ENCODE peak calls at places on chromosomes 12 and 14, in nine cellular contexts. C is neural progenitor cell, W is HCT116, N is GM23248, L is DND-41, V is mammary epithelial cell, R is endothelial cell of umbilical vein, F is K562, H is GM23338. J is an unnamed sample.

GRCh38 chr12:52496590-52497071 is 3.6 kb upstream of the KRT6A start:
- DNase-seq in H (peak; percentile 55), W (peak; percentile 80), V (peak; percentile 94), F (no peak), N (peak; percentile 96), L (no peak), R (no peak), C (peak; percentile 60), J (no peak)

GRCh38 chr12:116881867-116882507 is 746 bp upstream of the HRK start:
- DNase-seq in N (no peak), H (peak; percentile 32), R (no peak), C (peak; percentile 25), W (no peak), F (no peak), L (no peak), V (no peak), J (no peak)

GRCh38 chr12:49019435-49020317 is 1.1 kb upstream of the PRKAG1 start:
- DNase-seq in W (no peak), R (peak; percentile 47), H (peak; percentile 78), N (peak; percentile 61), L (peak; percentile 72), F (peak; percentile 67), V (no peak), C (peak; percentile 38), J (peak; percentile 47)

GRCh38 chr12:12726543-12727093 is 9.4 kb downstream of the CDKN1B start:
- DNase-seq in W (no peak), F (peak; percentile 28), C (no peak), R (peak; percentile 82), N (peak; percentile 92), L (no peak), H (no peak), V (peak; percentile 60), J (no peak)

GRCh38 chr14:99237288-99237687 is 34.7 kb downstream of the BCL11B start:
- DNase-seq in R (no peak), F (no peak), N (no peak), C (no peak), W (no peak), H (no peak), L (no peak), V (no peak), J (no peak)

GRCh38 chr12:24599737-24600136 is 349.2 kb downstream of the BCAT1 start:
- DNase-seq in V (no peak), H (no peak), C (no peak), F (no peak), N (no peak), W (no peak), L (no peak), R (no peak), J (no peak)

GRCh38 chr14:73944432-73945158 is 5.3 kb downstream of the FAM161B start:
- DNase-seq in R (no peak), C (no peak), V (no peak), H (no peak), F (no peak), W (no peak), L (no peak), N (no peak), J (no peak)

GRCh38 chr12:15601210-15601800 is 187.9 kb downstream of the EPS8 start:
- DNase-seq in N (peak; percentile 92), V (peak; percentile 87), H (no peak), F (no peak), C (no peak), R (no peak), W (no peak), L (no peak), J (peak; percentile 13)

GRCh38 chr14:49424436-49425331 is 161.5 kb downstream of the RPS29 start:
- DNase-seq in H (no peak), W (no peak), V (peak; percentile 21), R (no peak), L (no peak), N (peak; percentile 7), F (no peak), C (no peak), J (no peak)

GRCh38 chr14:49417790-49418189 is 168.4 kb downstream of the RPS29 start:
- DNase-seq in W (no peak), R (no peak), N (no peak), F (no peak), L (no peak), H (peak; percentile 37), C (no peak), V (no peak), J (no peak)

GRCh38 chr14:49418789-49419188 is 167.4 kb downstream of the RPS29 start:
- DNase-seq in F (no peak), L (no peak), W (no peak), V (no peak), H (no peak), N (no peak), R (no peak), C (no peak), J (no peak)

DNA sequence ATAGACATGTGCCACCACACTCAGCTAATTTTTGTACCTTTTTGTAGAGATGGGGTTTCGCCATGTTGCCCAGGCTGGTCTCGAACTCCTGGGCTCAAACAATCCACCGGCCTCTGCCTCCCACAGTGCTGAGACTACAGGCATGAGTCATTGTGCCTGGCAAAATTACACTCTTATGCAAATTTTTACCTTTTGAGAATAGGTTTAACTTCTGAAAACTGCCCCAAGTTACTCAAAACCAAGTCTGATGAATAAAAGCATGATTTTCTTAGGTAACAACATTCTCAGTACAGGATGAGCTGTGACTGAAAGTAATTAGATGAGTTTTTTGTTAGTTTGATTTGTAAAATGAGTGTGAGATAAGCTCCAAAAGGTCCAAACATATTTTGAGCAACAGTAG is 166.0 kb downstream of the RPS29 start:
- DNase-seq in L (no peak), V (no peak), F (no peak), W (no peak), R (no peak), C (no peak), N (no peak), H (no peak), J (no peak)
- TF ChIP-seq EZH2 in L (no peak), V (no peak), F (no peak), W (no peak), R (no peak), C (no peak), N (no peak), H (no peak), J (no peak)

GRCh38 chr12:33438890-33439586 is 581 bp downstream of the SYT10 start:
- DNase-seq in C (peak; percentile 51), H (peak; percentile 73), V (peak; percentile 24), W (no peak), N (peak; percentile 22), L (no peak), F (peak; percentile 42), R (no peak), J (peak; percentile 23)

GRCh38 chr12:33439587-33440011 is at the start of gene SYT10:
- DNase-seq in H (peak; percentile 89), N (peak; percentile 19), F (peak; percentile 53), W (no peak), C (peak; percentile 89), R (peak; percentile 12), L (no peak), V (peak; percentile 52), J (peak; percentile 39)

GRCh38 chr12:33437598-33437997 is 2.0 kb downstream of the SYT10 start:
- DNase-seq in W (no peak), N (no peak), C (no peak), H (no peak), F (no peak), V (no peak), L (no peak), R (no peak), J (no peak)

GRCh38 chr12:33440477-33440876 is 858 bp upstream of the SYT10 start:
- DNase-seq in C (no peak), W (no peak), L (no peak), H (no peak), V (no peak), F (no peak), R (no peak), N (no peak), J (no peak)

DNA sequence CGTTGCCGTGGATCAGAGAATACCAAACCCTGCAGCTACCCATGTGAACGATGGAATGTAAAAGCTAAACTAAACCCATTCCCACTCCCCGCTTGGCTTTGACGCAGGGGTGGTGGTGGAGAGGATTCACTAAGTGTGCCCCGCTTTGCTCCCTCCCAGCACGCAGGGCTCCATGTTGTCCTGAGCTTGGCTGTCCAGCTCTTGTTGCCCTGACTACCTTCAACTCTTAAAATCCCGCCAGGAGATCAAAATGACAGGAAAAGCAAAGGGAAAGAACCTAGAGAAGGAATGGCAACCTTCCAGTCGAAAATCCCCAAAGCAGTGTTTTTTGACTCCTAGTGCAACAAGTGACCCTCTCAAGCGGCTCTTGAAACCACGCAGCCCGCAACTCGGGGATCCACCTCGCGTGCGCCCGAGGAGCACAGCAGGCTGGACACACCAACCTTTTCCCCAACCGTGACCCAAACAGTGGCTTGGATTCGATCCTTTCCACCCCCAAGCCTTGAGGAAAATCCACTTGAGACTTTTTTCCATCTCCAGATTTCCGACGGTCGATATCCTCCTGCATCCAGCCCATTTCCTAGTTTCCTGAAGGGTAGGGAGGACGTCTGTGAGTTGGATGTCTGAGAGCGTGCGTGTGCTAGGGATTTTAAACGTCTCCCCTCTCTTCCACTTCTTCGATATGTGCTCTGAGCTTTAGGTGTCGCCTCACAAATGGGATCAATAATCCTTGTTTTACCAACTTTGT is 1.4 kb downstream of the SYT10 start:
- DNase-seq in N (no peak), V (no peak), L (no peak), C (peak; percentile 23), W (no peak), R (no peak), F (no peak), H (peak; percentile 38), J (no peak)
- TF ChIP-seq EZH2 in N (no peak), V (peak; percentile 77), L (no peak), C (peak; percentile 2), W (no peak), R (no peak), F (no peak), H (no peak), J (no peak)

GRCh38 chr14:104280902-104281767 is 142.7 kb downstream of the KIF26A start:
- DNase-seq in V (no peak), C (peak; percentile 30), W (no peak), R (no peak), N (no peak), F (no peak), L (no peak), H (no peak), J (no peak)

GRCh38 chr14:104281768-104282301 is 143.4 kb downstream of the KIF26A start:
- DNase-seq in W (no peak), N (no peak), F (no peak), R (no peak), V (no peak), H (no peak), L (no peak), C (no peak), J (no peak)

GRCh38 chr14:104278214-104278534 is 139.8 kb downstream of the KIF26A start:
- DNase-seq in F (no peak), H (no peak), N (no peak), V (no peak), C (no peak), R (no peak), L (no peak), W (no peak), J (no peak)

GRCh38 chr14:104282332-104283196 is 144.2 kb downstream of the KIF26A start:
- DNase-seq in V (no peak), W (no peak), C (no peak), N (no peak), L (no peak), H (no peak), F (no peak), R (no peak), J (peak; percentile 53)

GRCh38 chr14:104280085-104280901 is 141.9 kb downstream of the KIF26A start:
- DNase-seq in N (no peak), H (no peak), L (no peak), V (no peak), R (no peak), W (no peak), F (no peak), C (no peak), J (no peak)
- TF ChIP-seq EZH2 in N (no peak), H (no peak), L (no peak), V (no peak), R (no peak), W (no peak), F (no peak), C (no peak), J (no peak)

GRCh38 chr12:66050283-66050576 is 80.3 kb downstream of the LLPH start:
- DNase-seq in H (no peak), L (no peak), F (no peak), V (no peak), R (no peak), W (no peak), N (no peak), C (no peak), J (no peak)
- TF ChIP-seq EZH2 in H (no peak), L (no peak), F (no peak), V (no peak), R (no peak), W (no peak), N (no peak), C (no peak), J (no peak)

J was measured in hepatocyte.